ENCODE peak calls at places on chromosomes 4 and X, in ten cellular contexts. B, M, Z, R, E, D, P, L, F and Y are unnamed samples.

GRCh38 chr4:5399790-5400421 is 308.5 kb downstream of the EVC2 start:
- DNase-seq in B (no peak), M (no peak), Z (no peak), R (peak; percentile 50), E (no peak), D (peak; percentile 37), P (no peak), L (peak; percentile 13), F (peak; percentile 12), Y (peak; percentile 82)

GRCh38 chr4:79177388-79177787 is 148.5 kb downstream of the NAA11 start:
- DNase-seq in B (no peak), M (no peak), Z (no peak), R (no peak), E (no peak), D (no peak), P (no peak), L (no peak), F (no peak), Y (no peak)

GRCh38 chrX:151085207-151085606 is 91.2 kb upstream of the GPR50 start:
- DNase-seq in B (no peak), M (no peak), Z (no peak), R (no peak), E (no peak), D (no peak), P (no peak), L (no peak), F (no peak), Y (no peak)

GRCh38 chr4:168852387-168852786 is 157.7 kb downstream of the CBR4 start:
- DNase-seq in B (no peak), M (no peak), Z (no peak), R (no peak), E (no peak), D (no peak), P (no peak), L (no peak), F (no peak), Y (no peak)

GRCh38 chrX:53287493-53288138 is 6.2 kb upstream of the IQSEC2 start:
- DNase-seq in B (peak; percentile 42), M (no peak), Z (peak; percentile 69), R (peak; percentile 84), E (peak; percentile 85), D (no peak), P (no peak), L (peak; percentile 22), F (peak; percentile 39), Y (peak; percentile 63)

GRCh38 chr4:25805255-25805860 is 57.4 kb downstream of the SEL1L3 start:
- DNase-seq in B (no peak), M (no peak), Z (no peak), R (peak; percentile 17), E (no peak), D (no peak), P (no peak), L (no peak), F (no peak), Y (no peak)

GRCh38 chr4:39908284-39908683 is 69.4 kb downstream of the PDS5A start:
- DNase-seq in B (no peak), M (no peak), Z (no peak), R (no peak), E (no peak), D (no peak), P (no peak), L (no peak), F (no peak), Y (peak; percentile 27)

GRCh38 chr4:146175541-146176453 is at the start of gene LSM6:
- DNase-seq in B (peak; percentile 85), M (peak; percentile 79), Z (peak; percentile 91), R (peak; percentile 87), E (peak; percentile 94), D (peak; percentile 89), P (peak; percentile 95), L (peak; percentile 82), F (peak; percentile 72), Y (peak; percentile 90)

GRCh38 chr4:158810487-158811215 is 41.8 kb downstream of the FNIP2 start:
- DNase-seq in B (no peak), M (no peak), Z (peak; percentile 35), R (peak; percentile 92), E (peak; percentile 87), D (no peak), P (no peak), L (no peak), F (peak; percentile 95), Y (peak; percentile 36)

GRCh38 chrX:119759333-119759766 is 962 bp downstream of the SOWAHD start:
- DNase-seq in B (no peak), M (no peak), Z (no peak), R (no peak), E (no peak), D (no peak), P (peak; percentile 64), L (no peak), F (no peak), Y (no peak)

GRCh38 chrX:109843963-109844751 is 111.1 kb upstream of the ACSL4 start:
- DNase-seq in B (no peak), M (no peak), Z (no peak), R (no peak), E (no peak), D (no peak), P (no peak), L (no peak), F (no peak), Y (no peak)